ENCODE peak calls at places on chromosome 7, in six cellular contexts. One of them, this sample, is unnamed.

GRCh38 chr7:43513236-43513635 is 69.7 kb upstream of the STK17A start:
- DNase-seq in HepG2: no peak
- DNase-seq in K562: no peak
- DNase-seq in endothelial cell of umbilical vein: peak; percentile 9
- DNase-seq in GM12878: no peak
- DNase-seq in A549: no peak
- DNase-seq in this sample: no peak

GRCh38 chr7:84092207-84092606 is 102.4 kb downstream of the SEMA3A start:
- DNase-seq in A549: no peak
- DNase-seq in GM12878: no peak
- DNase-seq in K562: no peak
- DNase-seq in HepG2: no peak
- DNase-seq in endothelial cell of umbilical vein: peak; percentile 56
- DNase-seq in this sample: peak; percentile 42

GRCh38 chr7:149321978-149322541 is 60.1 kb downstream of the ZNF783 start:
- DNase-seq in HepG2: no peak
- DNase-seq in A549: no peak
- DNase-seq in K562: no peak
- DNase-seq in GM12878: no peak
- DNase-seq in endothelial cell of umbilical vein: peak; percentile 32
- DNase-seq in this sample: no peak

GRCh38 chr7:18087687-18088078 is 60.0 kb upstream of the PRPS1L1 start:
- DNase-seq in K562: no peak
- DNase-seq in GM12878: no peak
- DNase-seq in HepG2: no peak
- DNase-seq in A549: no peak
- DNase-seq in endothelial cell of umbilical vein: no peak
- DNase-seq in this sample: no peak

GRCh38 chr7:31488562-31489203 is 25.2 kb upstream of the ITPRID1 start:
- DNase-seq in GM12878: peak; percentile 34
- DNase-seq in endothelial cell of umbilical vein: peak; percentile 29
- DNase-seq in HepG2: peak; percentile 31
- DNase-seq in A549: peak; percentile 69
- DNase-seq in K562: peak; percentile 88
- DNase-seq in this sample: peak; percentile 70

GRCh38 chr7:75806560-75807307 is 6.9 kb downstream of the CCL24 start:
- DNase-seq in GM12878: no peak
- DNase-seq in A549: no peak
- DNase-seq in endothelial cell of umbilical vein: no peak
- DNase-seq in K562: no peak
- DNase-seq in HepG2: no peak
- DNase-seq in this sample: no peak

GRCh38 chr7:81333004-81333403 is 414.2 kb upstream of the SEMA3C start:
- DNase-seq in endothelial cell of umbilical vein: peak; percentile 36
- DNase-seq in A549: no peak
- DNase-seq in HepG2: no peak
- DNase-seq in GM12878: no peak
- DNase-seq in K562: no peak
- DNase-seq in this sample: no peak

GRCh38 chr7:138649506-138649905 is 51.7 kb downstream of the SVOPL start:
- DNase-seq in HepG2: no peak
- DNase-seq in endothelial cell of umbilical vein: no peak
- DNase-seq in A549: no peak
- DNase-seq in K562: no peak
- DNase-seq in GM12878: no peak
- DNase-seq in this sample: peak; percentile 38

GRCh38 chr7:7510814-7511213 is 24.9 kb downstream of the COL28A1 start:
- DNase-seq in endothelial cell of umbilical vein: no peak
- DNase-seq in HepG2: no peak
- DNase-seq in GM12878: no peak
- DNase-seq in K562: no peak
- DNase-seq in A549: no peak
- DNase-seq in this sample: no peak

GRCh38 chr7:7516156-7516555 is 19.5 kb downstream of the COL28A1 start:
- DNase-seq in HepG2: peak; percentile 27
- DNase-seq in endothelial cell of umbilical vein: no peak
- DNase-seq in K562: no peak
- DNase-seq in A549: no peak
- DNase-seq in GM12878: no peak
- DNase-seq in this sample: no peak

GRCh38 chr7:7517661-7518236 is 17.9 kb downstream of the COL28A1 start:
- DNase-seq in HepG2: peak; percentile 62
- DNase-seq in K562: no peak
- DNase-seq in GM12878: no peak
- DNase-seq in A549: no peak
- DNase-seq in endothelial cell of umbilical vein: no peak
- DNase-seq in this sample: no peak

GRCh38 chr7:7516662-7517061 is 19.0 kb downstream of the COL28A1 start:
- DNase-seq in GM12878: no peak
- DNase-seq in endothelial cell of umbilical vein: no peak
- DNase-seq in K562: no peak
- DNase-seq in A549: no peak
- DNase-seq in HepG2: peak; percentile 25
- DNase-seq in this sample: no peak

DNA sequence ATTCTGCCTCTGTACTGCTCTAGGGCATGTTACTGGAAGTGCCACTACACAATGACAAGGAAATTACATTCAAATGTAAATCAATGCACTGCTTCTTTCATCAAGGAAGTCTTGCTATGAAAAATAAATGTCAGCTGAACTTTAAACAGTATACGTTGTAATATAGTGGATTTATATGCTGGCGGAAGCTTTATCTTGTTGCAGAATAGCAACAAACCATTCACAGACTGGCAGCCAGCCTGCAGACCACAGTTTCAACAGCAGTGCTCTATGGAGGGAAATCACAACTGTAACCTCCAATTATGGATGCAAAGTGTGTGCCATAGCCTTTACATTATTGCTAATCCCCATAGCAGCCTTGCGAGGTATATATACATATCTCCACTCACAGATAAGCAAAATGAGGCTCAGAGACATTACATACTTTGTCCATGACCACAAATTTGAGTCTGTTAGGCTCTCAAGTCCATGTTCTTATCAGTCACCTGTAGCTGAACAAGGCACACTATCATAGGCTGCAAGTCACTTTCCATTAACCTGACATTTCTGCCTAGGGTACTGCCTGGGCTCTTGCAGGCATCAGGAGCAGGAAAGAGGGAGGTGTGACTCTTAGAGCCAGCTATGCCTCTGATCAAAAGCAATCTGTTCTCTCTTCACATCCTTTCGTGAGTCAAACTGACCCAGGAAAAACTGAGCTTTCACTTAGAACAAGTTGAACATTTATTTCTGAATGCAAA is 22.6 kb downstream of the COL28A1 start:
- DNase-seq in K562: no peak
- DNase-seq in A549: no peak
- DNase-seq in HepG2: no peak
- DNase-seq in GM12878: no peak
- DNase-seq in endothelial cell of umbilical vein: no peak
- DNase-seq in this sample: no peak
- TF ChIP-seq POLR2A in K562: no peak
- TF ChIP-seq POLR2A in A549: no peak
- TF ChIP-seq POLR2A in HepG2: no peak
- TF ChIP-seq POLR2A in GM12878: no peak
- TF ChIP-seq POLR2A in endothelial cell of umbilical vein: no peak
- TF ChIP-seq POLR2A in this sample: no peak

DNA sequence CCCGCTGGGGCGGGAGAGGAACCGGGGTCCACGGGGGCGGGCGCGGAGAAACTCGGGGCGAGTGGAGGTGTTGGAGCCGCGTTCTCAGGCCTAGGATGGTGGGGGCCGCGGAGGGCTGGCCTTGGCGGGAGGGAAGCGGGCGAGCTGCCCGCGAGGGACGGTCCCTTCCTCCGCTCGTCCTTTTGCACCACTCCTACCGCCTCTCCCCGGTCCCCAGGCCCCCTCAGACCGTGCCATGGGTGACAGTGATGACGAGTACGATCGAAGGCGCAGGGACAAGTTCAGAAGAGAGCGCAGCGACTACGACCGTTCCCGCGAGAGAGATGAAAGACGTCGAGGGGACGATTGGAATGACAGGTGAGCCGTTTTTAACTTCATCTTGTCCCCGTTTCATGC is 451 bp downstream of the SRRT start:
- DNase-seq in HepG2: peak; percentile 40
- DNase-seq in K562: no peak
- DNase-seq in A549: no peak
- DNase-seq in endothelial cell of umbilical vein: peak; percentile 29
- DNase-seq in GM12878: no peak
- DNase-seq in this sample: peak; percentile 68
- TF ChIP-seq MYC in HepG2: no peak
- TF ChIP-seq MYC in K562: no peak
- TF ChIP-seq MYC in A549: no peak
- TF ChIP-seq MYC in endothelial cell of umbilical vein: no peak
- TF ChIP-seq MYC in GM12878: no peak
- TF ChIP-seq MYC in this sample: peak; percentile 12

DNA sequence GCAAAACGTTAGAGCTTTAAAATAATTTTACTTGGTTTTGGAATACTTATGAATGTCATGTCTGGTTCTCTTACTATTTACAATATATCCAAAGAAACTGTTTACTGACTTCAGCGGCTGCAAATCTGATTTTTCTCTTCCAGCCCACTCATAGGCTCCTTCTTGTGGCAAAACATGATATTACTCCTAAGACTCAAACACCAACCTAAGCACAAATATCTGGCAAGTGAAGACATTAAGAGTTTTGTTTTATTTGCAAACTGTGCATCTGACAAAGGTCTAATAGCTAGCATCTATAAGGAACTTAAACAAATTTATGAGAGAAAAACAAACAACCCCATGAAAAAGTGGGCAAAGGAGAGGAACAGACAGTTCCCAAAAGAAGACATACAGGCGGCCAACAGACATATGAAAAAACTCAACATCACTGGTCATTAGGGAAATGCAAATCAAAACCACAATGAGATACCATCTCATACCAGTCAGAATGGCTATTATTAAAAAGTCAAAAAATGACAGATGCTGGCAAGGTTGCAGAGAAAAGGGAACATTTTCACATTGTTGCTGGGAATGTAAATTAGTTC is 20.3 kb upstream of the GJC3 start:
- DNase-seq in K562: no peak
- DNase-seq in HepG2: peak; percentile 21
- DNase-seq in A549: no peak
- DNase-seq in endothelial cell of umbilical vein: peak; percentile 56
- DNase-seq in GM12878: no peak
- DNase-seq in this sample: peak; percentile 22
- TF ChIP-seq CTCF in K562: peak; percentile 25
- TF ChIP-seq CTCF in HepG2: peak; percentile 47
- TF ChIP-seq CTCF in A549: peak; percentile 25
- TF ChIP-seq CTCF in endothelial cell of umbilical vein: peak; percentile 11
- TF ChIP-seq CTCF in GM12878: peak; percentile 22
- TF ChIP-seq CTCF in this sample: peak; percentile 24

GRCh38 chr7:26189000-26189539 is 11.5 kb downstream of the HNRNPA2B1 start:
- DNase-seq in A549: no peak
- DNase-seq in endothelial cell of umbilical vein: no peak
- DNase-seq in GM12878: no peak
- DNase-seq in HepG2: no peak
- DNase-seq in K562: no peak
- DNase-seq in this sample: no peak

GRCh38 chr7:26186364-26187311 is 13.9 kb downstream of the HNRNPA2B1 start:
- DNase-seq in A549: no peak
- DNase-seq in endothelial cell of umbilical vein: no peak
- DNase-seq in HepG2: no peak
- DNase-seq in K562: no peak
- DNase-seq in GM12878: no peak
- DNase-seq in this sample: no peak

GRCh38 chr7:26189697-26190096 is 10.8 kb downstream of the HNRNPA2B1 start:
- DNase-seq in K562: no peak
- DNase-seq in GM12878: no peak
- DNase-seq in endothelial cell of umbilical vein: no peak
- DNase-seq in A549: no peak
- DNase-seq in HepG2: no peak
- DNase-seq in this sample: no peak

GRCh38 chr7:26187380-26188290 is 12.9 kb downstream of the HNRNPA2B1 start:
- DNase-seq in endothelial cell of umbilical vein: no peak
- DNase-seq in K562: no peak
- DNase-seq in HepG2: no peak
- DNase-seq in A549: no peak
- DNase-seq in GM12878: no peak
- DNase-seq in this sample: peak; percentile 75

DNA sequence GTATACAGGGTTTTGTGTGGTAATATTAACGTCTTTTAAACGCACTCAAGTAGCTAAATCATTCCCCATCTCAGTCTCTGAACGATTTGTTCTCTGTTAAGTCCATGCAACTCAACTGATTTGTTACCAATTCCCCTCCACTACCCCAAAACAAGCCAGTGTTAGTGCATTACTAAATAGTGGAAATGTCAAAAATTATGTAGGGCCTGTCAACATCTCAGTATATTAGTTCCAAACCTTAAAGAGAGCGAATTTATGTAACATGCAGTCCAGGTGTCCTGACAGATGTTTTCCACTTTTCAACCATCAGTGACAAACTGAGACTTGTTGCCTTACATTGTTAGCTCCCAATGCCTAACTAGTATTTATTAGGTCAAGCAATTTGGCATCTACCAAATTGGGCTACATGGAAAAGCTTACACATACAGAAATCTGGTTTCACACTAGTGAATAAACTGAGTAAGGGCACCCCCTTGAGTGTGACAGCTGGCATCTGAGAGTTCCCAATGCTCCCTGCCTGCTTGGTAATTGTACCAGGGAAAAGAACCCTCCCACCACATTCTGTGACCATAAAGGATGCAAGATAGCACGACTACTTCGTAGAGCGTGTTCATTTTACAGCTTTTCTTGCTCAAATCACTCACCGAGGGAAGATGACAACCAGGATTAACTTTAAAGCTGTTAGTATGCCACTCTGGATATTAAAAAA is 12.1 kb downstream of the HNRNPA2B1 start:
- DNase-seq in A549: no peak
- DNase-seq in endothelial cell of umbilical vein: no peak
- DNase-seq in HepG2: no peak
- DNase-seq in K562: no peak
- DNase-seq in GM12878: no peak
- DNase-seq in this sample: peak; percentile 43
- TF ChIP-seq POLR2A in A549: no peak
- TF ChIP-seq POLR2A in endothelial cell of umbilical vein: no peak
- TF ChIP-seq POLR2A in HepG2: peak; percentile 37
- TF ChIP-seq POLR2A in K562: peak; percentile 82
- TF ChIP-seq POLR2A in GM12878: peak; percentile 75
- TF ChIP-seq POLR2A in this sample: peak; percentile 38

This sample was measured in NB4.